ENCODE peak calls at places on chromosomes 6 and 20, in five cellular contexts. N is stomach; E is CD8-positive, alpha-beta T cell; X is breast epithelium; Z is kidney epithelial cell. Y is an unnamed sample.

GRCh38 chr6:44260451-44261297 is 3.3 kb upstream of the SLC35B2 start:
- DNase-seq in N (no peak), E (no peak), X (no peak), Z (no peak), Y (no peak)

GRCh38 chr6:139029470-139030210 is 1.1 kb downstream of the ABRACL start:
- DNase-seq in N (peak; percentile 69), E (no peak), X (no peak), Z (no peak), Y (no peak)

GRCh38 chr6:138795809-138796469 is at the start of gene ECT2L:
- DNase-seq in N (peak; percentile 60), E (no peak), X (peak; percentile 90), Z (no peak), Y (no peak)

GRCh38 chr20:60139663-60140446 is 181.6 kb downstream of the CDH26 start:
- DNase-seq in N (no peak), E (no peak), X (no peak), Z (no peak), Y (no peak)

GRCh38 chr6:106132153-106132698 is 46.1 kb downstream of the PRDM1 start:
- DNase-seq in N (no peak), E (no peak), X (no peak), Z (no peak), Y (no peak)

GRCh38 chr20:42649716-42650115 is 540.0 kb downstream of the PTPRT start:
- DNase-seq in N (no peak), E (no peak), X (no peak), Z (no peak), Y (no peak)

GRCh38 chr6:27531772-27532459 is 59.0 kb upstream of the ZNF184 start:
- DNase-seq in N (no peak), E (no peak), X (no peak), Z (no peak), Y (no peak)

GRCh38 chr6:5103250-5103649 is 18.1 kb downstream of the PPP1R3G start:
- DNase-seq in N (no peak), E (no peak), X (no peak), Z (no peak), Y (no peak)

DNA sequence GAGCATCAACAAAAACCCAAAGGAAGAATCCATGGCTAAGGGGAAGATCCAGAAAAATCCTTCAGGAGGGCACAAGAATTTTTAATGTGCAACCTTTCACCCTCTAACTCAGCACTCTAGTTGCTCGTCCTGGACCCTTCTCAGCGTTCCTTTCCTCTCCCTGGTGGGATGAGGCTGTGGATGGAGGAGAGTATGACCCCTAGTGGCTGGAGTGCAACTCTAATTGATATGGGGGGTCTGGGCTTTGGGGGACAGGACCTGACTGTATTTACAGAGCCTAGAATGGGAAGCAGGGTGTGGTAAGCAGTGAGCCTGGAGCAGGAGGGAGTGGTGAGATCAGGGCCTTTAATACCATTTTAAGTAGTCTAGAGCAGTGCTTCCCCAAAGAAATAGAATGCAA is 83.9 kb upstream of the CEP85L start:
- DNase-seq in N (no peak), E (no peak), X (no peak), Z (no peak), Y (no peak)
- TF ChIP-seq CTCF in N (no peak), E (no peak), X (no peak), Z (peak; percentile 49), Y (peak; percentile 50)

GRCh38 chr6:122322824-122323223 is 76.6 kb upstream of the HSF2 start:
- DNase-seq in N (no peak), E (no peak), X (no peak), Z (no peak), Y (no peak)

DNA sequence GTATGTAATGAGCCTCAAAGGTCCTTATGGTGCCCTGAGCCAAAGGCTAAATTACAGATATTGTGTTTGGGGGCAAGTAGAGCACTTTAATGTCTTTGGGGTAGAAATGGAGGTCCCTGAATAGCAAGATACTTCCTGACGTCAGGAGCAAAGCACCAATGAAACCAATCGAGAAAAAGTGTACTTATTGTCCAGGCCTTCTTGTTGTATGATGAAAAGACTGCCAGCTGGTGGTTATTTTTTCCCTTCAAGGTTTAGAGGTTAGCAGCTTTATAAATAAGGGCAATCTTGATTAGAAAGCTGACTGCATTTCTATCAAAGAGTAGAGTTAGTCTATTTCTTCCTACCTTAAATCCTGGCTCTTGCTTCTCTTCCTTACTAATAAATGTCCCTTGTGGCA is 76.1 kb upstream of the HSF2 start:
- DNase-seq in N (no peak), E (no peak), X (no peak), Z (no peak), Y (no peak)
- H3K4me3 ChIP-seq in N (peak overlapping the region; percentile 21), E (peak overlapping the region; percentile 47), X (peak overlapping the region; percentile 38), Z (no peak overlapping the region), Y (no peak overlapping the region)

GRCh38 chr20:21389368-21389767 is 8.0 kb downstream of the NKX2-4 start:
- DNase-seq in N (no peak), E (no peak), X (no peak), Z (no peak), Y (no peak)

GRCh38 chr20:21394120-21394519 is 3.2 kb downstream of the NKX2-4 start:
- DNase-seq in N (no peak), E (no peak), X (no peak), Z (no peak), Y (no peak)

GRCh38 chr20:21390768-21391167 is 6.6 kb downstream of the NKX2-4 start:
- DNase-seq in N (no peak), E (no peak), X (no peak), Z (no peak), Y (no peak)

GRCh38 chr20:21393142-21393541 is 4.2 kb downstream of the NKX2-4 start:
- DNase-seq in N (no peak), E (no peak), X (no peak), Z (no peak), Y (no peak)

DNA sequence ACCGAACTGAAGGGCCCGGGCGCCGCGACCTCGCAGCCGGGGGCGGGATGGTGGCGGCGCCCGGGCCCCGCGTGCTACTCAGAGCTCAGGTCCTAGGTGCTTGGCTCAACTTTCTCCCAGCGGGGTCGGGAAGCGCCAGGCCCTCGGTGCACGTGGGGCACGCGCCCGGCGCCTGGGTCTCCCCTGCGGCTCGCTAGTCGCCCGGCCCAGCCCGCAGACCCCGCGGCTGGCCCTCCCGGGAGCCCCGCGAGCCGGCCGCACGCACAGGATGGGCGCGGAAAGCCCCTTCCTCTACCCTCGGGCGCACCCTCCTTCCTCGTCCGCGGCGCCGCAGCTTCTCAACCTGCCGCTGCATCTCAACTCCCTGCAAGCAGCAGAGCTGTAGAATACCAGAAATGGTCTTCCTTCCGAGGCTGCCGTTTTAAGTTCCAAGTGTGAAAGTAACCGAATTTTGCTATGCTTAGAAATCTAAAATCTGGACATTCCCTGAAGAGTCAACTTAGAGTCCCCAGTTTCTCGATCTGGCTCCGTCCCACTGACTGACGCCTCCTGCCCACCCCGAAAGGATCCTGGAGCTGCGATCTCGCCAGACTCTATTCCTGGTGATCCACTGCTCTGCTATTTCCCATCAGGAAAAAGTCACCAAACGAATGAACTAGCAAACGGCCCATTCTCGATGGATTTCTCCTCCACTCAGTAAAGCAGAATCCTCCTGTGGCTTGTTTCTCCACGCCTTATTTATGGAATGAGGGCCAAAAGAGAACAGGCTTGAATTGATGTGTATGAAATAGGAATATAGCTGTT is 5.6 kb downstream of the NKX2-4 start:
- DNase-seq in N (no peak), E (no peak), X (no peak), Z (no peak), Y (no peak)
- H3K27me3 ChIP-seq in N (peaks cover 11% of the 10 kb centered on the region), E (peaks cover 35% of the 10 kb centered on the region), X (peaks cover 8% of the 10 kb centered on the region), Z (peaks cover 45% of the 10 kb centered on the region), Y (peaks cover 24% of the 10 kb centered on the region)

GRCh38 chr20:61262514-61262913 is 10.5 kb downstream of the CDH4 start:
- DNase-seq in N (no peak), E (no peak), X (no peak), Z (no peak), Y (no peak)

GRCh38 chr20:61263084-61263695 is 11.1 kb downstream of the CDH4 start:
- DNase-seq in N (no peak), E (no peak), X (no peak), Z (no peak), Y (no peak)

GRCh38 chr20:61259741-61260140 is 7.7 kb downstream of the CDH4 start:
- DNase-seq in N (no peak), E (no peak), X (no peak), Z (no peak), Y (no peak)

GRCh38 chr20:61262036-61262435 is 10.0 kb downstream of the CDH4 start:
- DNase-seq in N (no peak), E (no peak), X (no peak), Z (no peak), Y (no peak)

GRCh38 chr20:61260905-61261304 is 8.8 kb downstream of the CDH4 start:
- DNase-seq in N (no peak), E (no peak), X (no peak), Z (no peak), Y (no peak)
- TF ChIP-seq CTCF in N (no peak), E (no peak), X (no peak), Z (peak; percentile 43), Y (peak; percentile 17)

GRCh38 chr20:49924247-49924646 is 8.9 kb upstream of the SPATA2 start:
- DNase-seq in N (no peak), E (no peak), X (no peak), Z (no peak), Y (no peak)

GRCh38 chr20:49929142-49929494 is 7.1 kb upstream of the RNF114 start:
- DNase-seq in N (no peak), E (no peak), X (no peak), Z (no peak), Y (no peak)

GRCh38 chr20:49925901-49926454 is 10.2 kb upstream of the RNF114 start:
- DNase-seq in N (no peak), E (no peak), X (no peak), Z (no peak), Y (no peak)

DNA sequence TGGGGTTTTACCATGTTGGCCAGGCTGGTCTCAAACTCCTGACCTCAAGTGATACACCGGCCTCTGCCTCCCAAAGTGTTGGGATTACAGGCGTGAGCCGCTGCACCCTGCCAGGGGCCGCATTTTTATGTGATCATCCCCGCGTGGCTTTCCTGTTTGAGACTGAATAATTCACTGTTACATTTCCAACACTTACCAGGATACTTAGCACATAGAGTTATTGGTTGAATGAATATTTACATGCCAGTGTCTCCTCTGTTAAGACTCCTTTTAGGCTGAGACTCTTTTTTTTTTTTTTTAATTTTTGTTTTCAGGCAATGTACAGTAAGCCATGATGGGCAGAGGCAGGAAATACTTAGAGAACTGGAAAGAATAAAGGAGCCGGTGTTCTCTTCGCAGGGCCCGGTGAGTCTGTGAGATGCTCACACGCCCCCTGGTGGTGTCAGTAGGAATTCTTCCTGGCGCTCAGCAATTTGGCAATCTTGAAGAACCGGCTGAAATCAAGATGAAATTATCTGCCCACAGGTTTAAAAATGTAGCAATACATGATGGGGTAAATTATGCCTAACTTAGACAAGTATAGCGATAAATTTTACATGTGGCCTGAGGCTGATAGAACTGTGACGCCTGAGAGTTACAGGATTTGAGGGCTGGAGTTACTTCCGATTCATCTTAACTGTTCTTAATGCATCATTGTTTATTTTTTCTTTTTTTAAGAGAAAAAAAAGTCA is 7.6 kb upstream of the RNF114 start:
- DNase-seq in N (peak; percentile 87), E (peak; percentile 78), X (peak; percentile 85), Z (peak; percentile 49), Y (peak; percentile 57)
- H3K4me3 ChIP-seq in N (no peak overlapping the region), E (no peak overlapping the region), X (no peak overlapping the region), Z (no peak overlapping the region), Y (no peak overlapping the region)

DNA sequence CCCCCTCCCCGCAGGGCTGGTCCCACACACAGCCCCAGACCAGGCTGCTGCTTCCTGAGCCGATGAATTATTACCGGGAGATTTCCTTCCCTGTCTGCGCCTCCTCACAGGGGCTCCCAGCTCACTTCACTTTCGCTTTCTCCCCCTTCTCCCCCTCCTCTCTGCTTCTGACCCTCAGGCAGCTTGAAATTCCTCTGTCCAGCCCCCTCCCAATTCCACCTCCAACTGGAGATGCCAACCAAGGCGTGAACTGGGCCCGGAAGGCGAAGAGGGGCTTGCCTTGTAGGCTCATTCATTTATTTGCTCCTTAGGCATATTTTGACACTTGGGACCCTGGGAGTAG is 1.7 kb upstream of the TCF15 start:
- DNase-seq in N (no peak), E (no peak), X (no peak), Z (no peak), Y (no peak)
- H3K27me3 ChIP-seq in N (peaks cover 5% of the 10 kb centered on the region), E (peaks cover 8% of the 10 kb centered on the region), X (no peaks in the 10 kb centered on the region), Z (peaks cover 51% of the 10 kb centered on the region), Y (peaks cover 38% of the 10 kb centered on the region)